ENCODE peak calls at places on chromosomes 2 and 18, in six cellular contexts. E, G, A, Z, I and T are unnamed samples.

GRCh38 chr2:171248205-171248662 is 87.5 kb upstream of the TLK1 start:
- DNase-seq in G (no peak), I (no peak), E (no peak), A (no peak), Z (no peak), T (no peak)

GRCh38 chr2:240138275-240138984 is 2.0 kb downstream of the OTOS start:
- DNase-seq in A (no peak), G (no peak), E (no peak), Z (no peak), I (no peak), T (peak; percentile 37)

GRCh38 chr2:11320698-11321492 is 23.5 kb downstream of the ROCK2 start:
- DNase-seq in A (no peak), Z (peak; percentile 13), G (no peak), E (peak; percentile 23), I (no peak), T (no peak)

GRCh38 chr2:12856934-12857660 is 140.4 kb downstream of the TRIB2 start:
- DNase-seq in Z (no peak), G (no peak), E (no peak), I (no peak), A (no peak), T (no peak)

GRCh38 chr18:6370410-6370809 is 44.3 kb downstream of the L3MBTL4 start:
- DNase-seq in A (no peak), G (no peak), Z (peak; percentile 13), I (no peak), E (no peak), T (no peak)

GRCh38 chr18:23826850-23827620 is 137.8 kb downstream of the LAMA3 start:
- DNase-seq in G (no peak), A (no peak), E (no peak), Z (no peak), I (no peak), T (no peak)

GRCh38 chr2:190646780-190647626 is 1.9 kb upstream of the NAB1 start:
- DNase-seq in Z (no peak), A (no peak), G (no peak), I (no peak), E (no peak), T (no peak)

GRCh38 chr2:184599054-184599874 is 935 bp downstream of the ZNF804A start:
- DNase-seq in I (no peak), Z (peak; percentile 12), E (no peak), A (no peak), G (no peak), T (peak; percentile 54)

GRCh38 chr2:224957540-224958465 is 84.5 kb downstream of the DOCK10 start:
- DNase-seq in A (peak; percentile 68), G (no peak), Z (no peak), E (no peak), I (peak; percentile 64), T (no peak)

GRCh38 chr2:71935291-71935848 is 212.3 kb downstream of the CYP26B1 start:
- DNase-seq in E (no peak), G (no peak), I (no peak), A (no peak), Z (peak; percentile 2), T (peak; percentile 51)

GRCh38 chr18:13136689-13137040 is 81.9 kb upstream of the LDLRAD4 start:
- DNase-seq in Z (no peak), G (no peak), I (no peak), A (no peak), E (peak; percentile 89), T (no peak)

GRCh38 chr18:50947899-50948298 is 19.9 kb upstream of the ELAC1 start:
- DNase-seq in E (no peak), I (no peak), G (no peak), A (no peak), Z (no peak), T (no peak)